ENCODE peak calls at places on chromosomes 6 and 20, in six cellular contexts. V is CD4-positive, alpha-beta T cell; O is cardiac muscle cell; E is upper lobe of left lung; J is mammary epithelial cell; T is kidney. Z is an unnamed sample.

GRCh38 chr6:16651871-16652270 is 109.4 kb downstream of the ATXN1 start:
- DNase-seq in V (no peak), O (no peak), E (no peak), J (peak), T (no peak), Z (no peak)

GRCh38 chr6:152129606-152130249 is 322.2 kb downstream of the ESR1 start:
- DNase-seq in V (no peak), O (peak), E (peak), J (no peak), T (peak), Z (no peak)

GRCh38 chr20:57672164-57672563 is 37.7 kb downstream of the PMEPA1 start:
- DNase-seq in V (no peak), O (peak), E (peak), J (no peak), T (no peak), Z (no peak)

GRCh38 chr20:4507288-4507719 is 214.4 kb upstream of the PRND start:
- DNase-seq in V (no peak), O (peak), E (no peak), J (peak), T (no peak), Z (peak)

GRCh38 chr20:34302312-34302722 is 838 bp downstream of the AHCY start:
- DNase-seq in V (no peak), O (peak), E (no peak), J (peak), T (no peak), Z (no peak)

GRCh38 chr6:159126590-159126989 is 42.6 kb upstream of the FNDC1 start:
- DNase-seq in V (no peak), O (no peak), E (no peak), J (no peak), T (no peak), Z (no peak)

GRCh38 chr20:45017859-45018258 is 51.5 kb downstream of the STK4 start:
- DNase-seq in V (no peak), O (peak), E (no peak), J (no peak), T (no peak), Z (no peak)

GRCh38 chr6:34301408-34301807 is 52.6 kb upstream of the SMIM29 start:
- DNase-seq in V (no peak), O (peak), E (no peak), J (no peak), T (no peak), Z (peak)

GRCh38 chr20:56929606-56930005 is 300.5 kb downstream of the TFAP2C start:
- DNase-seq in V (no peak), O (no peak), E (no peak), J (no peak), T (no peak), Z (no peak)

GRCh38 chr6:20716865-20717264 is 182.6 kb downstream of the CDKAL1 start:
- DNase-seq in V (no peak), O (no peak), E (no peak), J (no peak), T (no peak), Z (no peak)

GRCh38 chr6:157267654-157268053 is 55.7 kb downstream of the TMEM242 start:
- DNase-seq in V (no peak), O (no peak), E (no peak), J (no peak), T (no peak), Z (peak)

GRCh38 chr20:19110866-19111460 is 101.5 kb upstream of the SLC24A3 start:
- DNase-seq in V (no peak), O (no peak), E (no peak), J (no peak), T (no peak), Z (no peak)

GRCh38 chr6:16420715-16421461 is 182.5 kb downstream of the GMPR start:
- DNase-seq in V (no peak), O (peak), E (no peak), J (no peak), T (no peak), Z (peak)

GRCh38 chr6:148771212-148771601 is 24.4 kb downstream of the UST start:
- DNase-seq in V (no peak), O (no peak), E (no peak), J (no peak), T (no peak), Z (no peak)

GRCh38 chr20:11553603-11554002 is 364.1 kb upstream of the BTBD3 start:
- DNase-seq in V (no peak), O (peak), E (no peak), J (peak), T (no peak), Z (no peak)

GRCh38 chr6:43698584-43699349 is 11.2 kb upstream of the MRPS18A start:
- DNase-seq in V (no peak), O (peak), E (no peak), J (no peak), T (peak), Z (peak)

GRCh38 chr20:2524435-2525272 is 11.7 kb upstream of the TMC2 start:
- DNase-seq in V (peak), O (peak), E (peak), J (peak), T (peak), Z (peak)

GRCh38 chr6:75118925-75119515 is 86.8 kb downstream of the COL12A1 start:
- DNase-seq in V (no peak), O (no peak), E (no peak), J (no peak), T (no peak), Z (no peak)

GRCh38 chr6:157298325-157298724 is 25.0 kb downstream of the TMEM242 start:
- DNase-seq in V (no peak), O (no peak), E (no peak), J (no peak), T (no peak), Z (no peak)

GRCh38 chr6:38259736-38260135 is 380.0 kb downstream of the BTBD9 start:
- DNase-seq in V (no peak), O (peak), E (no peak), J (peak), T (no peak), Z (peak)

GRCh38 chr6:70371454-70372105 is 41.7 kb upstream of the FAM135A start:
- DNase-seq in V (no peak), O (peak), E (no peak), J (peak), T (no peak), Z (no peak)

GRCh38 chr6:21426841-21427490 is 166.6 kb upstream of the SOX4 start:
- DNase-seq in V (no peak), O (peak), E (no peak), J (no peak), T (no peak), Z (peak)

GRCh38 chr6:156420172-156420993 is 356.8 kb upstream of the ARID1B start:
- DNase-seq in V (no peak), O (peak), E (no peak), J (no peak), T (no peak), Z (peak)

GRCh38 chr6:152981989-152982767 is 663 bp downstream of the FBXO5 start:
- DNase-seq in V (peak), O (no peak), E (peak), J (no peak), T (peak), Z (peak)

GRCh38 chr6:106132153-106132698 is 46.1 kb downstream of the PRDM1 start:
- DNase-seq in V (no peak), O (no peak), E (no peak), J (no peak), T (no peak), Z (no peak)

GRCh38 chr6:165245716-165246115 is 63.7 kb downstream of the C6orf118 start:
- DNase-seq in V (no peak), O (peak), E (no peak), J (no peak), T (no peak), Z (peak)

GRCh38 chr6:37517411-37517812 is 17.7 kb upstream of the CCDC167 start:
- DNase-seq in V (peak), O (no peak), E (no peak), J (no peak), T (no peak), Z (peak)

GRCh38 chr20:52447232-52447566 is 255.6 kb upstream of the ZFP64 start:
- DNase-seq in V (no peak), O (no peak), E (no peak), J (no peak), T (no peak), Z (no peak)

GRCh38 chr6:89970609-89971337 is 76.5 kb downstream of the GJA10 start:
- DNase-seq in V (no peak), O (peak), E (no peak), J (peak), T (peak), Z (peak)

GRCh38 chr6:169868458-169868857 is 117.0 kb downstream of the ERMARD start:
- DNase-seq in V (peak), O (no peak), E (peak), J (no peak), T (peak), Z (no peak)

GRCh38 chr20:57388953-57389694 is 2.1 kb upstream of the RBM38 start:
- DNase-seq in V (peak), O (peak), E (peak), J (peak), T (peak), Z (peak)

GRCh38 chr20:38825901-38826625 is 20.6 kb downstream of the PPP1R16B start:
- DNase-seq in V (no peak), O (peak), E (no peak), J (peak), T (no peak), Z (peak)

GRCh38 chr20:20003088-20003954 is 13.8 kb upstream of the NAA20 start:
- DNase-seq in V (no peak), O (peak), E (no peak), J (peak), T (no peak), Z (no peak)

GRCh38 chr20:51372176-51372803 is 170.2 kb downstream of the NFATC2 start:
- DNase-seq in V (peak), O (peak), E (no peak), J (peak), T (no peak), Z (peak)

GRCh38 chr20:63706027-63706695 is 1.6 kb downstream of the ARFRP1 start:
- DNase-seq in V (no peak), O (no peak), E (no peak), J (no peak), T (no peak), Z (peak)

GRCh38 chr6:45576648-45577624 is 199.2 kb upstream of the SUPT3H start:
- DNase-seq in V (no peak), O (no peak), E (peak), J (no peak), T (peak), Z (no peak)

GRCh38 chr6:33877982-33878381 is 74.2 kb upstream of the MLN start:
- DNase-seq in V (no peak), O (no peak), E (no peak), J (no peak), T (peak), Z (peak)

DNA sequence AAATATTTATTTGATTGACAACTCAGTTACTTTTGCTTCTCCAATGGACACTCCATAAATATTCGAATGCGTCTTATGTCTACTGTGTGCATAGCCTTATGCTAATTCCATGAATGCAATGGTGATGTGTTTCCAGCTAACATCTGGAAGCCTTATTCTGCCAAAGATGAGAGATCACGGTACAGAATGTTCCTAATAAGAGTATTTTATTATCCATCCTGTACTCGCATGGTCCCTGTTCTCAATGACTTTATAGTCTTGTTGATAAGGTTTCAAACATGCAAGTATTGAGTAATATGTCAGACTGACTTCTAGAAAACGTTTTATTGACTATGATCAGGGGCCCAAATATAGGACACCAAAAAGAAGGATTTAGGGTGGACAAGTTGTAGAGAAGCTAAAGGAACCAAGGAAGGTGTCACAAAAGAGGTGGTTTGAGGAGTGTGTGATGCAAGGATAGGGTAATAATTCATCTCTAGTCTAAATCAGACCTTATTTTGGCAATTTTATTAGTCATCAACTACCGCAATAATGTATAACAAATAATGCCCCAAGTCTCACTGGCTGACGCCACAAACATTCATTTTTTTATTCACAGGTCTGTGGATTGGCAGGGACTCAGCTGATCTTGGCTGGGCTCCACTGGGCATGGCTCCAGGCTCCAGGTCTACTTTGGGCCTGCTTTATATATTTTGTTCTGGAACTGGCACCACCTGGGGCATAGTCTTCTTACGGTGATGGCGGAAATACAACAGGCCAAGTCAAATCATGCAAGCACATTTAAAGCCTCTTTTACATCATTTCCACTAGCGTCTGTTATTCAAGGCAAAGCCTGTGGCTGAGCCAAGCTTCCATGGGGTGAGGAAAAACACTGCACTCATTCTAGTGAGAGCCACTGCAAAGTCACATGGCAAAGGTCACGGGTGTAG is 24.4 kb upstream of the CD83 start:
- DNase-seq in V (no peak), O (no peak), E (no peak), J (peak), T (no peak), Z (no peak)
- H3K27ac ChIP-seq in V (no peak), O (no peak), E (no peak), J (no peak), T (no peak), Z (no peak)

DNA sequence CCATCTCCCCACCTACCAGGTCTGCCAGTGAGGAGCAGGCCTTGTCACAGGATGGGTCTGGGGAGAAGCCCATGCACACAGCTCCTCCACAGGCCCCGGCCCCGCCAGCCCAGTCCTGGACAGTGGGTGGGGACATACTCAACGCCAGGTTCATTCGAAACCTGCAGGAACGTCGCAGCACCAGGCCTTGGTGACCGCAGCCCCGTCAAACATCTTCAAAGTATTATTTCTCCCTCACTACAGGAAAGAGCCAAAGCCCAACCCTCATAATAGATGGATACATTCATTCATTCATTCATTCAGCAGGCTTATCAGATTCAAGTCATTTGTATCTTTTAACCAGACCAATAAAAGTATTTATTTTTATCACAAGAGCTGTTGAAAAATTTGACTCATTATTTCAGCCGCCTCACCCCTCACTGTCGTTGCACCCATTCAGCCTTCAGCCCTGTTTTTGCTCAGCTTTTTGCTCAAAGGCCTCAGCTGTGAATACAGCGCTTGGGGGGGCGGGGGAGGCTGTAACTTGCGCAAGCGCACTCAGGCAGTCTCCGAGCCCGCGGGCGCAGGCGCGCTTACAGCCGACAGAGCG is 389 bp upstream of the C6orf136 start:
- DNase-seq in V (no peak), O (no peak), E (peak), J (no peak), T (peak), Z (peak)
- H3K27ac ChIP-seq in V (no peak), O (peak), E (peak), J (no peak), T (no peak), Z (peak)

DNA sequence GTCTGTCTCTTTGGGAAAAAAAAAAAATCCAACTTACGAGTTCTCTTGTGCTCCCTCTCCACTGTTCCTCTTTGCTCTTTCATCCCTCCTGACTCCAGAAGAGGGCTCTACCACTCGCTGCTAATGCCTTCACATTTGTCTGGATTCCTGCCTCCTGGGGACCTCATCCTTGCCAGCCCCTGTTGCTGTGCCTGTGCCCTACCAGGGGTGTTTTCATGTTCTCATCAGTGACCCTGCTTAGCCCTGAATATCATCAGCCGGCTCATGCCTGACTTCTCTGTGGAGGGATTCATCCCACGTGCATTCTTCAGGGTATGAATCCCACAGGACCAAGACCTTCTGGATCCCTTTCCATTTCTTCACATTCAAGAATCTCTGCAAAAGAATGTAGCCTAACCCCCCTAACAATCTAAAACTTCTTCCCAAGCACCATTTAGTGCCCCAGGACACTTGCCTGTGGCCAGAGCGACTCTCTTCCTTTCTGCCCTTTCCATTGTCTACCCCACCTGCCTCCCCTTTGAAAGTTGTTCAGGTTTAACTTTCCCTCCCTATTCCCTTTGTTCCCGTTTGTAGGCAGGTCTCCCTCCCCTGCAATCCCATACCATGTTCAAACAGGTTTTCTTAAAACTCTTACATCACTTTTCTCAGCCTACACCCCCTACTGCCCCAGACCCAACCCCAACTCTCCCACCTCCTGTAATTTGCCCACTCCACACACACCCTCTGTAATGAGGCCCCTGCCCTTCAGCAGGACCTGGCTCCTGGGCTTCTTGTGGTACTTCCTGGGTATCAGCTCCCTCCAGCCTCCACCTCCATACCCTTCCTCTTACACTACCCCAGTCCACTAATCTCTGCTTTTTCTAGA is 50.2 kb downstream of the RREB1 start:
- DNase-seq in V (no peak), O (no peak), E (no peak), J (no peak), T (no peak), Z (no peak)
- H3K27ac ChIP-seq in V (no peak), O (no peak), E (no peak), J (no peak), T (no peak), Z (peak)

GRCh38 chr20:48740269-48740603 is 87.6 kb downstream of the PREX1 start:
- DNase-seq in V (no peak), O (no peak), E (no peak), J (no peak), T (peak), Z (no peak)
- H3K27ac ChIP-seq in V (no peak), O (no peak), E (no peak), J (no peak), T (no peak), Z (no peak)

DNA sequence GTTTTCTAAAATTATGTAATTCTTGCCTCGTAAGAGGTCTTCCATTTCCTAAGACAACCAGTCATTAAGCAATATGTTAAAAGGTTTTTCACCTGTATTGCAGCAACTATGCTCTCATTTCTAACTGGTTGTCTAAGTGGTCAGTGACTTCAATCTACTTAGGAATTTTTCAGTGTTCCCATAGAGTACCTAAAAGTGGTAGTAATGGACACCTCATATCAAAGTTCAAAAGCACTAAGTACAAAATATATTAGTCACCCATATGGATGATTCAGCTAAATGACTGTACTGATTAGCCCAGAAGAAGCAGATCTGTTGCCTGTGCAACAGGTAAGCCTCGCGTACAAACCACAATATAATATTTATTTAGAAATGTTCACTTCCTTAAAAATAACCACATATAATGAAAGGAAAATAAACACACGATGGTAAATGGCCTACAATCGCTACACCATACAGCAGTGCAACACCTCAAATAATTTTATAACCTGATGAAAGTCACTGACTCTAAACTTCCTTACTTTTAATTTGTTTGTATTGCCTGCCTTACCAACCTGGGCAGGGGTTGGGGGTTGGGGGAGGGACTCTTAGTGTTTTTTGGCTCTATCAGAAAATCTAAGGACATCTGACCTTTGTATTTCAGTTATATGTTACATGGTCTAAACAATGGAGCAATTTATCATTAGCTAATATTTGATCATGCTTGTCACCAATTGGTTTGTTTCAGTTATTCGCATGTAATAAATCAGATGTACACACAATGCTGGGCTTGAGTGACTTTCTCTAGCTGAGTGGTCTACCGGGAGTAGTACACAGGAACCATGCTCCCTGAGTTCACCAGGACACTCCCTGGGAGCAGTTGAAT is 105.9 kb downstream of the HIVEP2 start:
- DNase-seq in V (no peak), O (no peak), E (no peak), J (peak), T (no peak), Z (no peak)
- H3K27ac ChIP-seq in V (peak), O (no peak), E (no peak), J (peak), T (no peak), Z (peak)